ENCODE peak calls at places on chromosomes 11 and 22, in nine cellular contexts. W is anterior cingulate cortex; P is fibroblast of pulmonary artery; K is HS-27A; J is activated CD4-positive, alpha-beta T cell treated with anti-CD3 and anti-CD28 coated beads for 24 hours; M is GOT3; C is nephron progenitor cell; Y is chondrocyte; O is AG08396. U is an unnamed sample.

GRCh38 chr22:17243524-17243923 is 24.3 kb upstream of the ADA2 start:
- DNase-seq in P (no peak), O (no peak), C (no peak), M (no peak), J (no peak), K (no peak), Y (no peak), W (no peak), U (no peak)

GRCh38 chr11:70510106-70510505 is 111.8 kb downstream of the CTTN start:
- DNase-seq in W (no peak), J (no peak), C (no peak), O (no peak), Y (peak), K (no peak), P (no peak), M (no peak), U (no peak)

GRCh38 chr11:62575156-62575555 is 1.5 kb upstream of the EEF1G start:
- DNase-seq in Y (peak), C (no peak), O (no peak), P (no peak), K (no peak), M (no peak), W (no peak), J (no peak), U (no peak)

GRCh38 chr11:30451167-30451566 is 128.3 kb downstream of the ARL14EP start:
- DNase-seq in M (no peak), W (no peak), J (no peak), C (no peak), Y (no peak), P (no peak), K (no peak), O (no peak), U (no peak)

GRCh38 chr11:68549789-68550484 is 89.4 kb downstream of the PPP6R3 start:
- DNase-seq in Y (no peak), J (no peak), M (no peak), K (no peak), C (no peak), W (no peak), P (no peak), O (no peak), U (no peak)

GRCh38 chr11:9047986-9048522 is 43.3 kb downstream of the SCUBE2 start:
- DNase-seq in K (no peak), P (peak), O (no peak), Y (no peak), J (no peak), M (no peak), W (no peak), C (no peak), U (no peak)

GRCh38 chr11:131724436-131724995 is 354.1 kb downstream of the NTM start:
- DNase-seq in W (no peak), Y (no peak), M (no peak), J (no peak), K (no peak), C (peak), O (no peak), P (no peak), U (no peak)

GRCh38 chr22:46591890-46592289 is 28.3 kb upstream of the GRAMD4 start:
- DNase-seq in Y (no peak), K (no peak), O (no peak), C (no peak), W (no peak), P (no peak), M (no peak), J (no peak), U (no peak)

GRCh38 chr11:28140689-28141455 is 32.7 kb downstream of the METTL15 start:
- DNase-seq in W (no peak), M (no peak), Y (no peak), O (no peak), C (no peak), K (no peak), J (no peak), P (no peak), U (no peak)

GRCh38 chr11:96097844-96098421 is 174.0 kb upstream of the MTMR2 start:
- DNase-seq in W (no peak), J (no peak), K (no peak), P (peak), M (no peak), C (no peak), Y (no peak), O (no peak), U (no peak)

GRCh38 chr11:61124574-61125309 is 22.5 kb downstream of the CD5 start:
- DNase-seq in P (no peak), O (no peak), C (no peak), W (no peak), Y (peak), K (no peak), M (no peak), J (no peak), U (no peak)

GRCh38 chr11:31096191-31096590 is 273.3 kb downstream of the DCDC1 start:
- DNase-seq in Y (no peak), P (no peak), J (no peak), M (no peak), C (no peak), O (no peak), K (no peak), W (no peak), U (no peak)

GRCh38 chr11:132361011-132361550 is 990.7 kb downstream of the NTM start:
- DNase-seq in Y (no peak), M (no peak), W (no peak), J (no peak), P (no peak), K (no peak), O (no peak), C (no peak), U (no peak)

GRCh38 chr11:23988381-23989006 is 508.4 kb upstream of the LUZP2 start:
- DNase-seq in J (no peak), W (no peak), C (no peak), K (peak), O (peak), Y (no peak), M (no peak), P (peak), U (no peak)

GRCh38 chr11:57464343-57465181 is 4.2 kb downstream of the RTN4RL2 start:
- DNase-seq in W (no peak), M (no peak), K (no peak), C (no peak), P (no peak), O (no peak), J (no peak), Y (no peak), U (peak)

GRCh38 chr11:115613986-115614625 is 109.9 kb upstream of the CADM1 start:
- DNase-seq in M (no peak), C (no peak), P (no peak), K (no peak), J (no peak), W (no peak), O (peak), Y (no peak), U (no peak)

GRCh38 chr11:76916712-76917111 is 56.0 kb downstream of the ACER3 start:
- DNase-seq in P (no peak), C (no peak), M (no peak), W (no peak), O (no peak), J (no peak), Y (no peak), K (no peak), U (no peak)

GRCh38 chr11:105181100-105181499 is 41.5 kb upstream of the CARD18 start:
- DNase-seq in P (peak), Y (no peak), W (no peak), K (no peak), J (no peak), C (no peak), M (no peak), O (no peak), U (no peak)

GRCh38 chr22:37627545-37627944 is 11.9 kb upstream of the SH3BP1 start:
- DNase-seq in M (no peak), P (no peak), O (no peak), K (no peak), W (no peak), Y (no peak), J (no peak), C (no peak), U (no peak)

GRCh38 chr11:92245700-92246270 is 21.2 kb downstream of the FAT3 start:
- DNase-seq in C (no peak), W (no peak), Y (no peak), M (no peak), P (no peak), O (no peak), J (no peak), K (no peak), U (no peak)